ENCODE peak calls at places on chromosomes 12 and 14, in six cellular contexts. V is neuronal stem cell, M is heart left ventricle, J is body of pancreas, W is psoas muscle, A is tibial artery. H is an unnamed sample. For H3K36me3 and H3K4me1, the result is how much of the 10 kb centered on the place peaks cover.

GRCh38 chr14:67514203-67514607 is 18.9 kb upstream of the PLEKHH1 start:
- DNase-seq in V (no peak), W (peak), A (no peak), J (peak), M (peak), H (no peak)

GRCh38 chr14:100160534-100160916 is 1.1 kb upstream of the DEGS2 start:
- DNase-seq in A (no peak), V (no peak), M (no peak), J (no peak), W (no peak), H (no peak)

GRCh38 chr14:80356413-80356812 is 145.1 kb upstream of the DIO2 start:
- DNase-seq in J (no peak), W (no peak), V (no peak), M (no peak), A (no peak), H (no peak)

GRCh38 chr14:105087963-105088811 is 23.0 kb upstream of the GPR132 start:
- DNase-seq in J (peak), V (peak), M (peak), W (no peak), A (no peak), H (peak)

GRCh38 chr12:94147377-94147990 is 893 bp upstream of the PLXNC1 start:
- DNase-seq in J (no peak), W (no peak), A (no peak), V (no peak), M (no peak), H (no peak)

GRCh38 chr12:99154983-99155336 is 492.6 kb upstream of the GARIN6 start:
- DNase-seq in M (no peak), A (no peak), J (no peak), V (no peak), W (no peak), H (no peak)

GRCh38 chr14:51513933-51514332 is 137.8 kb upstream of the FRMD6 start:
- DNase-seq in J (no peak), V (no peak), W (no peak), A (no peak), M (no peak), H (no peak)

GRCh38 chr12:34399631-34400422 is 377.5 kb downstream of the ALG10 start:
- DNase-seq in J (peak), V (no peak), M (peak), W (peak), A (peak), H (no peak)

GRCh38 chr12:46268617-46269428 is at the start of gene SLC38A1:
- DNase-seq in V (peak), J (peak), A (peak), M (peak), W (peak), H (peak)

GRCh38 chr14:24369907-24370687 is 2.1 kb downstream of the NFATC4 start:
- DNase-seq in V (no peak), W (no peak), J (no peak), A (no peak), M (no peak), H (no peak)

GRCh38 chr14:63966407-63966806 is 113.6 kb downstream of the SYNE2 start:
- DNase-seq in W (no peak), V (no peak), A (no peak), M (no peak), J (no peak), H (no peak)
- H3K36me3 ChIP-seq in W (half or more), V (half or more), A (under half), M (under half), J (under half), H (under half)

GRCh38 chr14:64202731-64203130 is 91.4 kb downstream of the ESR2 start:
- DNase-seq in W (no peak), V (no peak), A (no peak), J (no peak), M (no peak), H (no peak)
- H3K4me1 ChIP-seq in W (under half), V (under half), A (under half), J (half or more), M (under half), H (under half)

GRCh38 chr12:129257526-129257925 is 404.2 kb downstream of the GLT1D1 start:
- DNase-seq in J (no peak), W (no peak), A (no peak), V (no peak), M (no peak), H (no peak)
- H3K27ac ChIP-seq in J (no peak), W (no peak), A (no peak), V (no peak), M (no peak), H (no peak)

GRCh38 chr12:124395986-124396385 is 101.1 kb downstream of the RFLNA start:
- DNase-seq in M (no peak), W (no peak), J (no peak), V (no peak), A (no peak), H (no peak)

GRCh38 chr12:124397807-124398577 is 103.1 kb downstream of the RFLNA start:
- DNase-seq in V (no peak), J (peak), W (peak), M (no peak), A (peak), H (no peak)

GRCh38 chr12:124396544-124397398 is 101.9 kb downstream of the RFLNA start:
- DNase-seq in W (no peak), M (peak), A (peak), V (no peak), J (peak), H (no peak)

GRCh38 chr12:124398578-124399227 is 103.8 kb downstream of the RFLNA start:
- DNase-seq in M (peak), V (no peak), J (peak), W (peak), A (peak), H (peak)

DNA sequence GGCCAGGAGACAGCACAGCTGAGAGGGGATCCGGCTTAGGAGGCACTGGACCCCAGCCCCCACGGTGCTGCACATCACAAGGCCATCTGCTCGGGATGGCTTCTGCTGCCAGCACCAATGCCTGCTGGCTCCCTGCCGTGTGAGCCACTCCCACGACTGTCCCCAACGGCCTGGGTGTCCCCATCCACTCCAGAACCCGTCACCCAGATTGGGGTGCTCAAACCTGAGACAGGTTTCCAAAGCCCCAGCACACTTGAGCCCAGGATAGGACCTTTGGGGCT is 102.4 kb downstream of the RFLNA start:
- DNase-seq in V (no peak), M (no peak), J (no peak), W (no peak), A (no peak), H (no peak)
- H3K36me3 ChIP-seq in V (half or more), M (half or more), J (under half), W (half or more), A (half or more), H (under half)

DNA sequence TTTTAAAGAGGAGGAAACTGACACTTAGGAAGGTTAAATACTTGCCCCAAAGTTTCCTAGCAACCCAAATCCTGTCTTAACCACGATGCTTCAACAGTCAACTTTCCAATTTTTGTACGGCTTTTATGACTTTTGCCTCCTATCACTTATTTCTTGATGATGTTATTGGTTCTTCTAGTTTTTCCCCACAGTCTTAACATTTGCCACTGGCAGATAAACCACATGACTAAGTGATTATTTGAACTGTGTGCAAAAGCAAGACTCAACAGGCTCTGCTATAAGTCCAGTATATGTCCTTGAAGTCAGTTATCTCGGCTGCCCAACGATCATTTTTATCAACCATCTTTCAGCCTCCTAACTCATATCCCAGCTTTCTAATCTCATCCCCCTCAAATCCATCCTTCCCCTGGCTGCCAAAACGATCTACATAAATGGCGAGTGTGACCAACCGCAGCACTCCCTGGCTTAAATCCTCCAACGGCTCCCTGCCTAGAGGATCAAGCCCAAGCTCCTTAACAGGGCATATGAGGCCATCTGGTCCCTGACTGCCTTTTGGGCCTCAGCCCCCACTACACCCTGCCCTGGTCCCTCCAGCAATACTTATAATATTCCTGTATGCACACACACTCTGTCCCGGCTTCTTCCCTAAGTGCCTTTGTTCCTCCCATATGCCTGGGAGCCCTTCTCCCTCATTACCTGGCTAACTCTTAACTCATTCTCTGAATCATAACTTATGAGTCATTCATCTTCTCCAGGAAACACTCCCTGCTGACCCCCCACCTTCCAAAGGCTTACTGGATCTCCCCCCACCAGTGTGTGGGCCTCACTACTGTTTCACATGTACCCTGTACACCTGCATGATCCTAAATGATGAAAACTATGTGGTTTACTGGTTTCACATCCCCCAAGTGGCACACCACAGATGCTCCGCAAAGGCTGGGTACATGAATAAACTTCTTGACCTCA is 8.8 kb downstream of the VPS37B start:
- DNase-seq in M (no peak), A (no peak), J (peak), V (no peak), W (no peak), H (peak)
- H3K4me1 ChIP-seq in M (under half), A (half or more), J (half or more), V (under half), W (half or more), H (under half)

GRCh38 chr12:80567391-80567790 is 123.4 kb downstream of the PTPRQ start:
- DNase-seq in V (no peak), A (no peak), J (no peak), M (no peak), W (no peak), H (no peak)

GRCh38 chr12:80559766-80560165 is 115.7 kb downstream of the PTPRQ start:
- DNase-seq in V (no peak), J (no peak), W (no peak), A (no peak), M (no peak), H (no peak)

GRCh38 chr12:80565276-80565675 is 121.2 kb downstream of the PTPRQ start:
- DNase-seq in M (no peak), W (no peak), J (no peak), A (no peak), V (no peak), H (no peak)
- H3K27ac ChIP-seq in M (no peak), W (no peak), J (no peak), A (no peak), V (no peak), H (no peak)

DNA sequence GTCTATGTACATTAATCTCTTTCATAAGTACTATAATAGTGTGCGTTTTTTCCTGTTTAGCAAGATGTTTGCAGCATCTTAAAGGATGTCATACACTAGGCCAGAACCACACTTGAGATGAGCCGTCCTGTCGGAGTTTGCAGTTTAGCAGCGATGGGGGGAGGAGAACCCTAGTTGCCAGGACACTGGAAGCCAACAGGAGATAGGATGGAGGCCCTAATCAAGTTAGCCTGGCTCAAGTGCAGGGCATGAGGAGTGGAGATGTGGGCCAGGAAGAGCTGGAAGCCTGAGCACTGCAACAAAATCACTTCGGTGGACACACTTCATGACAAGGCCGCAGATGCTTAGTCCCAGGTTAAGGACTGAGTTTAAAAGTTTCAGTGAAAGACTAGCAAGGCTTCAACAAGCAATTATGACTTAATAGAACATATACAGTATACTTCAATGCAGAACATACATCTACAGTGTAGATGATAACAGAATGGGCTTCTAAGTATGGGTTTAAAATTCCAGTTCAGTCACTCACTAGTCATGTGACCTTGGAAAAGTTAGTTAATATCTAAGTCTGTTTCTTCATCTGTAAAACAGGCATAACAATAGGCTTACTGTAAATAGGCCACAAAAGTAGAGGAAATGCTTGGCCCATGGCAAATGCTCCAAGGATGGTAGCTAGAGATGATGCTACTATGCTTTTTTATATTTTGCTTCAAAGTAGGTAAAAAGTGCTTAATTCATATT is 77.1 kb downstream of the PTPN21 start:
- DNase-seq in A (no peak), V (no peak), W (no peak), M (peak), J (no peak), H (no peak)
- H3K36me3 ChIP-seq in A (half or more), V (half or more), W (half or more), M (half or more), J (under half), H (under half)

GRCh38 chr14:93033039-93033982 is 82.4 kb downstream of the ITPK1 start:
- DNase-seq in V (no peak), W (no peak), M (no peak), A (no peak), J (no peak), H (no peak)

GRCh38 chr14:93035585-93035916 is 80.2 kb downstream of the ITPK1 start:
- DNase-seq in A (no peak), M (no peak), J (no peak), W (no peak), V (no peak), H (no peak)

GRCh38 chr14:93035917-93036651 is 79.6 kb downstream of the ITPK1 start:
- DNase-seq in J (no peak), M (no peak), V (peak), W (no peak), A (no peak), H (no peak)

GRCh38 chr14:93033983-93034670 is 81.6 kb downstream of the ITPK1 start:
- DNase-seq in A (no peak), J (no peak), M (no peak), V (no peak), W (no peak), H (no peak)

DNA sequence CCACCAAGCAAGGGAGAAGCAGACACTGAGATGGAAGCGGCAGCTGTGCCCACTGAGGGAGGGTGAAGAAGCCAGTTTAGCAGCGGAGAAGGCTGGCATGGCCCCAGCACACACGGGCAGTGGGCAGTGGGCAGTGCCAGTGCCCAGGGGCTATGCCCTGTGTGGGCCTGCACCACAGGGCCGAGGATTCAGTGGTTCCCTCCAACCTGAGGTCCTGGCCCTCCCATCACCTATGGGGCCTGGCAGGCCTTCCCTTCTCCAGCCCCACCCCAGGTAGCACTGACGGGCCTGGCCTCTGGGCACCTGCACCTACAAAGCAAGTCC is 81.1 kb downstream of the ITPK1 start:
- DNase-seq in J (no peak), W (no peak), A (no peak), V (no peak), M (no peak), H (no peak)
- H3K4me1 ChIP-seq in J (under half), W (under half), A (half or more), V (half or more), M (under half), H (under half)